ENCODE peak calls at places on chromosomes 13 and 19, in seven cellular contexts. D is NCI-H2081; J is AG09309; Z is BJ; I is posterior cingulate gyrus; T is activated CD4-positive, alpha-beta T cell treated with anti-CD3 and anti-CD28 coated beads for 4 hours; R is neural crest cell. U is an unnamed sample.

GRCh38 chr19:44587863-44588752 is 25.3 kb upstream of the IGSF23 start:
- DNase-seq in D (no peak), J (peak), Z (peak), I (no peak), T (no peak), R (no peak), U (peak)

GRCh38 chr13:52851153-52851962 is 2.9 kb upstream of the PCDH8 start:
- DNase-seq in D (peak), J (no peak), Z (no peak), I (peak), T (no peak), R (peak), U (peak)

GRCh38 chr19:3178377-3178972 is at the start of gene S1PR4:
- DNase-seq in D (no peak), J (no peak), Z (no peak), I (no peak), T (peak), R (no peak), U (no peak)

GRCh38 chr19:3699071-3699740 is 1.1 kb downstream of the PIP5K1C start:
- DNase-seq in D (no peak), J (no peak), Z (no peak), I (peak), T (no peak), R (no peak), U (peak)

GRCh38 chr19:40314646-40315045 is 29.5 kb upstream of the AKT2 start:
- DNase-seq in D (no peak), J (no peak), Z (no peak), I (no peak), T (no peak), R (no peak), U (no peak)

GRCh38 chr19:33388231-33388816 is 14.8 kb downstream of the CEBPG start:
- DNase-seq in D (no peak), J (no peak), Z (no peak), I (no peak), T (no peak), R (no peak), U (no peak)

GRCh38 chr19:48745208-48745995 is 1.3 kb downstream of the IZUMO1 start:
- DNase-seq in D (peak), J (no peak), Z (no peak), I (peak), T (peak), R (peak), U (peak)

GRCh38 chr13:94268661-94269060 is 210.8 kb downstream of the DCT start:
- DNase-seq in D (no peak), J (no peak), Z (no peak), I (no peak), T (no peak), R (no peak), U (no peak)

GRCh38 chr19:18990128-18990708 is 43.1 kb downstream of the SUGP2 start:
- DNase-seq in D (no peak), J (no peak), Z (no peak), I (no peak), T (no peak), R (no peak), U (no peak)

GRCh38 chr19:55441319-55441691 is 1.8 kb downstream of the SHISA7 start:
- DNase-seq in D (no peak), J (no peak), Z (no peak), I (no peak), T (no peak), R (no peak), U (no peak)

GRCh38 chr19:11463391-11463790 is 17.5 kb downstream of the ELAVL3 start:
- DNase-seq in D (no peak), J (no peak), Z (no peak), I (no peak), T (no peak), R (no peak), U (no peak)

GRCh38 chr13:99124695-99125334 is 75.8 kb upstream of the UBAC2 start:
- DNase-seq in D (no peak), J (peak), Z (no peak), I (no peak), T (no peak), R (no peak), U (peak)

GRCh38 chr13:114339779-114340534 is 25.7 kb downstream of the CHAMP1 start:
- DNase-seq in D (peak), J (no peak), Z (no peak), I (no peak), T (peak), R (no peak), U (peak)

GRCh38 chr13:73879346-73880020 is 254.7 kb downstream of the KLF12 start:
- DNase-seq in D (no peak), J (no peak), Z (no peak), I (no peak), T (no peak), R (no peak), U (no peak)

GRCh38 chr13:27011661-27012060 is 159.9 kb downstream of the USP12 start:
- DNase-seq in D (no peak), J (no peak), Z (no peak), I (no peak), T (no peak), R (no peak), U (no peak)

GRCh38 chr19:54281008-54281728 is at the start of gene LILRB2:
- DNase-seq in D (no peak), J (no peak), Z (no peak), I (no peak), T (no peak), R (no peak), U (no peak)

U was measured in M059J.